ENCODE peak calls at places on chromosomes 7 and 10, in seven cellular contexts. One of them, this sample, is unnamed. For H3K9me3, the result is how much of the 10 kb centered on the place peaks cover.

GRCh38 chr10:128059915-128060314 is 66.3 kb downstream of the MKI67 start:
- DNase-seq in heart right ventricle: no peak
- DNase-seq in heart left ventricle: no peak
- DNase-seq in SJSA1: no peak
- DNase-seq in pancreas: no peak
- DNase-seq in testis: no peak
- DNase-seq in GM23248: no peak
- DNase-seq in this sample: no peak

GRCh38 chr7:91436655-91437054 is 172.4 kb downstream of the FZD1 start:
- DNase-seq in heart right ventricle: no peak
- DNase-seq in heart left ventricle: no peak
- DNase-seq in SJSA1: no peak
- DNase-seq in pancreas: no peak
- DNase-seq in testis: no peak
- DNase-seq in GM23248: no peak
- DNase-seq in this sample: no peak

GRCh38 chr7:18896343-18896975 is 221.0 kb downstream of the TWIST1 start:
- DNase-seq in heart right ventricle: no peak
- DNase-seq in heart left ventricle: no peak
- DNase-seq in SJSA1: no peak
- DNase-seq in pancreas: no peak
- DNase-seq in testis: no peak
- DNase-seq in GM23248: no peak
- DNase-seq in this sample: no peak

GRCh38 chr10:114259825-114260224 is 20.8 kb downstream of the VWA2 start:
- DNase-seq in heart right ventricle: peak
- DNase-seq in heart left ventricle: peak
- DNase-seq in SJSA1: no peak
- DNase-seq in pancreas: no peak
- DNase-seq in testis: no peak
- DNase-seq in GM23248: peak
- DNase-seq in this sample: no peak

GRCh38 chr7:139626817-139627216 is 103.3 kb downstream of the CLEC2L start:
- DNase-seq in heart right ventricle: no peak
- DNase-seq in heart left ventricle: no peak
- DNase-seq in SJSA1: no peak
- DNase-seq in pancreas: no peak
- DNase-seq in testis: no peak
- DNase-seq in GM23248: no peak
- DNase-seq in this sample: no peak

GRCh38 chr7:134589491-134589941 is 40.6 kb downstream of the AKR1B15 start:
- DNase-seq in heart right ventricle: no peak
- DNase-seq in heart left ventricle: no peak
- DNase-seq in SJSA1: no peak
- DNase-seq in pancreas: no peak
- DNase-seq in testis: no peak
- DNase-seq in GM23248: peak
- DNase-seq in this sample: no peak

GRCh38 chr7:11294965-11295364 is 321.3 kb downstream of the PHF14 start:
- DNase-seq in heart right ventricle: no peak
- DNase-seq in heart left ventricle: no peak
- DNase-seq in SJSA1: no peak
- DNase-seq in pancreas: no peak
- DNase-seq in testis: no peak
- DNase-seq in GM23248: no peak
- DNase-seq in this sample: no peak

GRCh38 chr10:73650537-73651331 is 5.1 kb downstream of the SYNPO2L start:
- DNase-seq in heart right ventricle: peak
- DNase-seq in heart left ventricle: peak
- DNase-seq in SJSA1: no peak
- DNase-seq in pancreas: no peak
- DNase-seq in testis: no peak
- DNase-seq in GM23248: peak
- DNase-seq in this sample: no peak

GRCh38 chr10:16765532-16766365 is 51.5 kb downstream of the RSU1 start:
- DNase-seq in heart right ventricle: no peak
- DNase-seq in heart left ventricle: no peak
- DNase-seq in SJSA1: no peak
- DNase-seq in pancreas: no peak
- DNase-seq in testis: no peak
- DNase-seq in GM23248: no peak
- DNase-seq in this sample: no peak

GRCh38 chr7:151882734-151883133 is 5.8 kb upstream of the PRKAG2 start:
- DNase-seq in heart right ventricle: no peak
- DNase-seq in heart left ventricle: no peak
- DNase-seq in SJSA1: no peak
- DNase-seq in pancreas: peak
- DNase-seq in testis: no peak
- DNase-seq in GM23248: no peak
- DNase-seq in this sample: no peak
- H3K4me3 ChIP-seq in heart right ventricle: no peak
- H3K4me3 ChIP-seq in heart left ventricle: no peak
- H3K4me3 ChIP-seq in SJSA1: no peak
- H3K4me3 ChIP-seq in pancreas: no peak
- H3K4me3 ChIP-seq in testis: no peak
- H3K4me3 ChIP-seq in GM23248: no peak
- H3K4me3 ChIP-seq in this sample: no peak

DNA sequence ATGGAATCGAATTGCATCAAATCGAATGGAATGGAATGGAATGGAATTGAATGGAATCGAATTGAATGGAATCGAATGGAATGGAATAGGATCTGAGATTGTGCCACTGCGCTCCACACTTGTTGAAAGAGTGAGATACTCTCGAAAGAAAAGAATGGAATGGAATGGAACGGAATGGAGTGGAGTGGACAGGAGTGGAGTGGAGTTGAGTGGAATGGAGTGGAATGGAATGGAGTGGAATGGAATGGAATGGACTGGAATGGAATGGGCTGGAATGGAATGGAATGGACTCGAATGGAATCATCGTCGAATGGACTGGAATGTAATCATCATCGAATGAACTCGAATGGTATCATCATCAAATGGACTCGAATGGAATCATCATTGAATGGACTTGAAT is 38.0 kb downstream of the ZNF716 start:
- DNase-seq in heart right ventricle: no peak
- DNase-seq in heart left ventricle: no peak
- DNase-seq in SJSA1: no peak
- DNase-seq in pancreas: no peak
- DNase-seq in testis: no peak
- DNase-seq in GM23248: no peak
- DNase-seq in this sample: no peak
- H3K9me3 ChIP-seq in heart right ventricle: under half
- H3K9me3 ChIP-seq in heart left ventricle: half or more
- H3K9me3 ChIP-seq in SJSA1: under half
- H3K9me3 ChIP-seq in pancreas: under half
- H3K9me3 ChIP-seq in testis: under half
- H3K9me3 ChIP-seq in GM23248: under half
- H3K9me3 ChIP-seq in this sample: under half

GRCh38 chr7:141071260-141071854 is 2.5 kb upstream of the TMEM178B start:
- DNase-seq in heart right ventricle: peak
- DNase-seq in heart left ventricle: peak
- DNase-seq in SJSA1: peak
- DNase-seq in pancreas: peak
- DNase-seq in testis: peak
- DNase-seq in GM23248: peak
- DNase-seq in this sample: peak
- H3K4me3 ChIP-seq in heart right ventricle: peak
- H3K4me3 ChIP-seq in heart left ventricle: peak
- H3K4me3 ChIP-seq in SJSA1: no peak
- H3K4me3 ChIP-seq in pancreas: no peak
- H3K4me3 ChIP-seq in testis: peak
- H3K4me3 ChIP-seq in GM23248: peak
- H3K4me3 ChIP-seq in this sample: no peak

GRCh38 chr7:157992511-157993160 is 595.0 kb downstream of the PTPRN2 start:
- DNase-seq in heart right ventricle: no peak
- DNase-seq in heart left ventricle: no peak
- DNase-seq in SJSA1: no peak
- DNase-seq in pancreas: no peak
- DNase-seq in testis: no peak
- DNase-seq in GM23248: no peak
- DNase-seq in this sample: no peak
- H3K9me3 ChIP-seq in heart right ventricle: under half
- H3K9me3 ChIP-seq in heart left ventricle: under half
- H3K9me3 ChIP-seq in SJSA1: under half
- H3K9me3 ChIP-seq in pancreas: under half
- H3K9me3 ChIP-seq in testis: under half
- H3K9me3 ChIP-seq in GM23248: under half
- H3K9me3 ChIP-seq in this sample: under half

DNA sequence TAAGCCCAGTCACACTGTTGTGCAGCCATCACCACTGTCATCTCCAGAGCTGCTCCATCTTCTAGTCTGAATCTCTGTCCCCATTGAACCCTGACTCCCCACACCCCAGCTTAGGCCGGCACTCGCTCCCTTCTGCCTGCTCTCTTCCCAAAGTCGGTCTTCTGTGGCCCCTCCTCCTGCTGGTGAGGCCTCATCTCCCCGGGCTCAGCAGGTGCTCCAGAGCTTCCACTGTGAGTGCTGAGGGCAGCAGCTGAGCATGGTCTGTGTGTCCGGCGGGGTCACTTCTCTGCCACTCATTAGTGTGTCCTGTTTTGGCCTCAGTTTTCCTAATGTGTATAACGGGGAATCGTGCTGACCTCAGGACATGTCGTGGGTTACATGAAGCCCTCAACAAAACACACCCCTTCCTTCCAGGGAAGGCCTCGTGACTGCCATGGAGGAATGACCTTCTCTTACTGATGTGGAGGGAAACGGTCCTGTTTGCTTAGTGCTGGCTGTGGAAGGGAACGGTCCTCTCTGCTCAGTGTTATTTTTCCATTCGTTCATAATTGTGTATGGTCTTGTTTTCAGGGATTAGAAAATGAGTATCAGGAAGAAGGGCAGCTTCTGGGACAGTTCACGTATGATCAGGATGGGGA is 4.3 kb upstream of the GET4 start:
- DNase-seq in heart right ventricle: no peak
- DNase-seq in heart left ventricle: no peak
- DNase-seq in SJSA1: no peak
- DNase-seq in pancreas: no peak
- DNase-seq in testis: no peak
- DNase-seq in GM23248: no peak
- DNase-seq in this sample: no peak
- H3K4me3 ChIP-seq in heart right ventricle: no peak
- H3K4me3 ChIP-seq in heart left ventricle: no peak
- H3K4me3 ChIP-seq in SJSA1: no peak
- H3K4me3 ChIP-seq in pancreas: no peak
- H3K4me3 ChIP-seq in testis: no peak
- H3K4me3 ChIP-seq in GM23248: no peak
- H3K4me3 ChIP-seq in this sample: no peak

GRCh38 chr7:158268851-158269535 is 318.6 kb downstream of the PTPRN2 start:
- DNase-seq in heart right ventricle: no peak
- DNase-seq in heart left ventricle: no peak
- DNase-seq in SJSA1: no peak
- DNase-seq in pancreas: peak
- DNase-seq in testis: no peak
- DNase-seq in GM23248: no peak
- DNase-seq in this sample: no peak
- H3K9me3 ChIP-seq in heart right ventricle: under half
- H3K9me3 ChIP-seq in heart left ventricle: under half
- H3K9me3 ChIP-seq in SJSA1: under half
- H3K9me3 ChIP-seq in pancreas: under half
- H3K9me3 ChIP-seq in testis: under half
- H3K9me3 ChIP-seq in GM23248: under half
- H3K9me3 ChIP-seq in this sample: under half

GRCh38 chr10:86281396-86281795 is 85.2 kb downstream of the GRID1 start:
- DNase-seq in heart right ventricle: no peak
- DNase-seq in heart left ventricle: no peak
- DNase-seq in SJSA1: peak
- DNase-seq in pancreas: no peak
- DNase-seq in testis: no peak
- DNase-seq in GM23248: no peak
- DNase-seq in this sample: no peak
- H3K4me3 ChIP-seq in heart right ventricle: no peak
- H3K4me3 ChIP-seq in heart left ventricle: no peak
- H3K4me3 ChIP-seq in SJSA1: no peak
- H3K4me3 ChIP-seq in pancreas: no peak
- H3K4me3 ChIP-seq in testis: no peak
- H3K4me3 ChIP-seq in GM23248: no peak
- H3K4me3 ChIP-seq in this sample: no peak

DNA sequence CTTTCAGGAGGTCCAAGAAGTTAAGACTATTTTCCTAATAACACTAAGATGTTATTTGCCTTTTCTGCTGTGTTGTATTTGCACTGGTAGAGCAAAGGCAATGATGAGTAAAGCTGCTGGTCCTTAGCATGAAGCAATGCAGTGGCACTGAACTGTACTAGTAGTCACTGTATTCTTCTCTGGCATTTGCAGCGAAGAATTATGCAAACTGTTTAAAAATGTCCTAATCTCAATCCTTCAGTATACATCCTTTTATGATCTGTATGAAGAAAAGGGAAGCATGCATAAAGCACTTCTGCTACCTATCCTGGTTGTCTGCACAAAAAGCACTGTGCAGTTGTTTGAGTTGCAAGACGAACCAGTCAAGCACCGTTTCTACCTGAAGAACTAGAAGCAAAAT is 20.4 kb downstream of the IGF2BP3 start:
- DNase-seq in heart right ventricle: no peak
- DNase-seq in heart left ventricle: no peak
- DNase-seq in SJSA1: no peak
- DNase-seq in pancreas: no peak
- DNase-seq in testis: no peak
- DNase-seq in GM23248: no peak
- DNase-seq in this sample: no peak
- H3K9me3 ChIP-seq in heart right ventricle: under half
- H3K9me3 ChIP-seq in heart left ventricle: under half
- H3K9me3 ChIP-seq in SJSA1: under half
- H3K9me3 ChIP-seq in pancreas: under half
- H3K9me3 ChIP-seq in testis: under half
- H3K9me3 ChIP-seq in GM23248: under half
- H3K9me3 ChIP-seq in this sample: under half

GRCh38 chr7:100887186-100887954 is 2.1 kb downstream of the UFSP1 start:
- DNase-seq in heart right ventricle: no peak
- DNase-seq in heart left ventricle: no peak
- DNase-seq in SJSA1: no peak
- DNase-seq in pancreas: no peak
- DNase-seq in testis: no peak
- DNase-seq in GM23248: no peak
- DNase-seq in this sample: no peak
- H3K4me3 ChIP-seq in heart right ventricle: no peak
- H3K4me3 ChIP-seq in heart left ventricle: no peak
- H3K4me3 ChIP-seq in SJSA1: no peak
- H3K4me3 ChIP-seq in pancreas: no peak
- H3K4me3 ChIP-seq in testis: no peak
- H3K4me3 ChIP-seq in GM23248: no peak
- H3K4me3 ChIP-seq in this sample: no peak

This sample was measured in right lobe of liver.